ENCODE peak calls at places on chromosomes 11 and 22, in ten cellular contexts. V, D, K, Y, T, L, F, X, C and E are unnamed samples.

GRCh38 chr11:8289426-8290047 is 25.9 kb upstream of the LMO1 start:
- DNase-seq in F (no peak), X (no peak), V (no peak), D (peak), T (no peak), K (no peak), L (no peak), Y (peak), C (peak), E (no peak)

GRCh38 chr11:70623906-70624597 is 225.7 kb downstream of the CTTN start:
- DNase-seq in Y (no peak), D (no peak), T (no peak), K (no peak), F (no peak), C (no peak), X (no peak), L (no peak), V (no peak), E (no peak)

GRCh38 chr11:103544874-103545273 is 435.6 kb downstream of the DYNC2H1 start:
- DNase-seq in L (no peak), C (no peak), D (no peak), Y (no peak), X (no peak), V (no peak), F (no peak), K (no peak), T (no peak), E (no peak)

GRCh38 chr22:39174498-39175120 is 22.1 kb upstream of the CBX7 start:
- DNase-seq in F (peak), C (peak), D (peak), K (no peak), V (peak), Y (peak), T (peak), L (peak), X (peak), E (peak)

GRCh38 chr11:113134605-113135004 is 173.4 kb downstream of the NCAM1 start:
- DNase-seq in Y (no peak), C (no peak), L (no peak), F (no peak), T (no peak), D (no peak), V (no peak), X (no peak), K (no peak), E (no peak)

GRCh38 chr11:68843703-68844312 is 2.1 kb upstream of the CPT1A start:
- DNase-seq in V (peak), L (peak), F (peak), K (no peak), T (peak), C (peak), D (no peak), X (no peak), Y (peak), E (no peak)

GRCh38 chr22:45064313-45065268 is 54.8 kb upstream of the PHF21B start:
- DNase-seq in V (no peak), D (no peak), K (peak), X (peak), F (peak), Y (no peak), T (no peak), L (no peak), C (no peak), E (peak)

GRCh38 chr22:20741634-20742581 is 32.0 kb upstream of the SERPIND1 start:
- DNase-seq in L (peak), Y (peak), F (peak), D (no peak), X (no peak), V (no peak), T (no peak), C (no peak), K (no peak), E (no peak)

GRCh38 chr22:18065256-18065655 is 12.5 kb upstream of the PEX26 start:
- DNase-seq in D (no peak), T (no peak), Y (peak), X (no peak), V (no peak), K (no peak), F (no peak), C (no peak), L (no peak), E (no peak)

GRCh38 chr11:45272701-45273100 is 13.4 kb downstream of the SYT13 start:
- DNase-seq in L (no peak), K (no peak), C (no peak), F (no peak), T (no peak), Y (no peak), D (no peak), V (no peak), X (no peak), E (no peak)

GRCh38 chr11:118194835-118195627 is 18.6 kb upstream of the SCN2B start:
- DNase-seq in T (no peak), C (peak), D (peak), L (no peak), F (no peak), X (peak), Y (peak), V (peak), K (peak), E (peak)

GRCh38 chr11:69664103-69664775 is 10.9 kb downstream of the LTO1 start:
- DNase-seq in Y (peak), T (no peak), K (no peak), C (peak), L (no peak), F (no peak), X (no peak), V (no peak), D (no peak), E (no peak)

GRCh38 chr22:34765115-34765514 is 300.8 kb upstream of the ISX start:
- DNase-seq in X (no peak), T (no peak), D (no peak), K (no peak), V (no peak), C (no peak), F (no peak), L (no peak), Y (no peak), E (no peak)

GRCh38 chr11:6612816-6613136 is 760 bp upstream of the TAF10 start:
- DNase-seq in F (no peak), L (no peak), D (no peak), V (no peak), Y (peak), T (no peak), K (no peak), C (peak), X (no peak), E (no peak)

GRCh38 chr22:22195265-22196017 is 49.1 kb upstream of the VPREB1 start:
- DNase-seq in L (peak), V (no peak), Y (peak), C (peak), F (peak), T (peak), X (no peak), K (no peak), D (no peak), E (no peak)

GRCh38 chr11:122434786-122435185 is 220.7 kb upstream of the UBASH3B start:
- DNase-seq in K (no peak), Y (no peak), X (no peak), D (no peak), T (no peak), L (no peak), C (no peak), F (no peak), V (no peak), E (no peak)

GRCh38 chr11:100930185-100930778 is 199.3 kb downstream of the PGR start:
- DNase-seq in X (no peak), D (no peak), K (peak), C (no peak), T (no peak), F (no peak), V (no peak), Y (no peak), L (no peak), E (peak)

GRCh38 chr11:83827520-83827919 is 541.4 kb upstream of the CCDC90B start:
- DNase-seq in Y (no peak), V (no peak), D (no peak), X (no peak), F (no peak), C (no peak), L (no peak), T (no peak), K (no peak), E (peak)

GRCh38 chr22:24157783-24158170 is 23.5 kb upstream of the SUSD2 start:
- DNase-seq in V (no peak), X (no peak), T (no peak), K (no peak), F (no peak), L (no peak), C (no peak), Y (no peak), D (no peak), E (no peak)

GRCh38 chr11:74755395-74755995 is 6.8 kb downstream of the RNF169 start:
- DNase-seq in Y (peak), V (no peak), F (no peak), X (no peak), D (no peak), T (no peak), C (no peak), L (no peak), K (no peak), E (no peak)

GRCh38 chr11:116512841-116513240 is 259.9 kb downstream of the BUD13 start:
- DNase-seq in T (no peak), Y (peak), D (no peak), X (no peak), F (no peak), C (no peak), L (no peak), K (no peak), V (no peak), E (no peak)

GRCh38 chr22:43823353-43823908 is 11.3 kb upstream of the EFCAB6 start:
- DNase-seq in T (no peak), Y (peak), C (peak), K (no peak), F (no peak), V (no peak), L (no peak), X (no peak), D (no peak), E (no peak)

GRCh38 chr11:42161886-42162285 is 702.4 kb upstream of the LRRC4C start:
- DNase-seq in L (no peak), F (no peak), C (no peak), X (no peak), T (no peak), K (no peak), Y (no peak), V (no peak), D (no peak), E (peak)

GRCh38 chr11:15072551-15073143 is 746 bp upstream of the CALCB start:
- DNase-seq in C (no peak), V (no peak), T (no peak), D (no peak), F (no peak), Y (no peak), L (no peak), K (no peak), X (no peak), E (no peak)

GRCh38 chr11:15071556-15072255 is 1.7 kb upstream of the CALCB start:
- DNase-seq in T (no peak), K (no peak), V (no peak), Y (no peak), X (no peak), F (no peak), D (no peak), C (no peak), L (no peak), E (no peak)

GRCh38 chr11:15073361-15074205 is at the start of gene CALCB:
- DNase-seq in K (no peak), T (no peak), X (no peak), L (peak), F (no peak), C (no peak), Y (peak), V (no peak), D (no peak), E (no peak)

GRCh38 chr11:15074206-15075161 is 1.1 kb downstream of the CALCB start:
- DNase-seq in C (peak), Y (peak), X (peak), D (peak), K (peak), F (peak), L (peak), V (peak), T (peak), E (no peak)

DNA sequence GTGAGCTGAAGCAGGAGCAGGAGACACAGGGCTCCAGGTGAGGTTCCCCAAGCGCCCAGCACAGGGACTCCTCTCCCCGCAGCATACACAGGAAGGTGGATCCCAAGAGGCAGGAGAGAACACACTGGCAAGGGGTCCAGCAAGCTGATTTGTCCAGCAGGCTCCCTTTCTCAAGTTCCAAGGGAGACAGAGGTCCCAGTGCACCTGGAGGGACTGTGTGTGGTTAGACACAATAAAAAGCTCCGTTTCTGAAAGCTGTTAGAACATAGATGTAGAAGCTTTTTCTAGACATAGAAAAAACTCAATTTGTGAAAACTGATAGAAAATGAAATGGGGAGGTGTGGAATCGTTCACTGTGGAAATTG is 1.8 kb downstream of the CALCB start:
- DNase-seq in L (no peak), T (no peak), F (no peak), D (no peak), C (no peak), K (no peak), V (no peak), Y (no peak), X (no peak), E (no peak)
- H3K4me3 ChIP-seq in L (no peak), T (peak), F (no peak), D (no peak), C (no peak), K (no peak), V (no peak), Y (no peak), X (no peak), E (no peak)

DNA sequence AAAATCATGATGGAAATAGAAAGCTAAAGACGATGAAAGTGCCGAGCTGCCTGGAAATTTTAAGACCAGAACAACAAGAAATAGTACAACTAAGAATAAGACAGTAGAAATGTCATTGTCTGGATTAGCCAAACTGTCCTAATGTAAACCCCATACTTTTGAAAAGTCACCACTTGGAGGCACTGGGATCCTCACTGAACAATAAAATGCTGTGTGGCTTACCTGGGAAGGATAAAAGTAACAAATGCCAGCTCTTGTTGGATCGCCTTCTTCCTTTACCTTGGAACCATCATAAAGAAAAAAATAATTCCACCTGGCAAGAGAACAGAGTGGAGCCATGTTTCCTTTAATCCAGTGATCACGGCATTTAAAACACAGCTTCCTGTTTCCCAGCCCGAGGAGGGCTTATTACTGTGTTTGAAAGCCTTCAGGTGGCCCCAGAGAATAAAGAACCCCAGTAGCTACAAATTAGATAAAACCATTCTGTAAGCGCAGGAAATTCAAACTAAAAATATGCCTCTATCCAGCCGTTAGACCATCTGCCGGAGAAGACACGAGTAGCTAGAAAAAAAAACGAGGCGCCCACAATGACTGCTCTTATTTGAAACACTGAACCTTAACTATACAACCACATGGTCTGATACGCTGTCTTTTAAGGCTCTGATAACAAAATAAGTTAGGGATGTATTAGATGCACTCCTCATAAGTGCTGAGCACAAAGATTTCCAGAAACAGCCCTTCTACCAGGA is 4.4 kb downstream of the HPS4 start:
- DNase-seq in F (peak), L (peak), C (no peak), V (no peak), K (no peak), X (no peak), Y (no peak), D (no peak), T (no peak), E (no peak)
- H3K4me3 ChIP-seq in F (peak), L (no peak), C (no peak), V (peak), K (no peak), X (no peak), Y (peak), D (no peak), T (peak), E (no peak)

DNA sequence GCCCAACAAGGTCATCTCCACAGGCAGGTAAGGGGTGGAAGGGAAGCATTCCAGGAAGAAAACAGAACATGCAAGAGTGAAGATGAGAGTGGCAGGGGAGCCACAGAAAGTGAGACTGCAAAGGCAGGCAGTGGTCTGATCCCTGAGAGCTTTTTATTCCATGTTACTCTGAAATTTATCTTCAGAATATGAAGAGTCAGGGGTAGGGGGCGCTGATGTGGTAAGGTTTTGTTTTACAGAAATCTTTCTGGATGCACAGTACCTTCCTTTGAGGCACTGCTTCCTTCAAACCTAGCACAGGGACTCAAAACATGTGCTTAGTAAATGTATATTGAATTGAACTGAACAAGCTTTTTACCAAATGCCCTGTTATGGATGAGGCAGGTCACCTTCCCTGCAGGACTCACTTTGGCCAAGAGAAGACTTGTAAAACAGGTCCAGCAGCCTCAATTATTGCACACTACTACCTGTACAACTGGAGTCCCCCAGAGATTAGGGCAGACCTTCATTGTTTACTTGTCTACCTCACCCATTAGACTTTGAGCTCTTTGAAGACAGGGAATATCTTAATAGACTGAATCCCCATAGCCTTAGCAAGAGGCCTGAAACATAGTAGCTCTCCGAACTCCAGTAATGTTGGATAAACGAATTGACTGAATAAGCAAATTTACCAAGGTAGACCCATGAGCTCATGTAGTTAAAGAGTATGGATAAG is 2.2 kb downstream of the PAK1 start:
- DNase-seq in F (peak), X (no peak), Y (peak), C (no peak), K (no peak), D (no peak), V (no peak), T (no peak), L (peak), E (no peak)
- H3K4me3 ChIP-seq in F (no peak), X (no peak), Y (peak), C (no peak), K (no peak), D (no peak), V (no peak), T (no peak), L (no peak), E (no peak)

GRCh38 chr22:50189849-50190181 is 4.1 kb downstream of the TRABD start:
- DNase-seq in T (no peak), D (no peak), X (no peak), K (no peak), V (no peak), Y (no peak), L (no peak), F (peak), C (no peak), E (no peak)

GRCh38 chr22:50192825-50193204 is 7.1 kb downstream of the TRABD start:
- DNase-seq in X (no peak), F (no peak), K (no peak), V (no peak), L (peak), Y (no peak), T (peak), C (no peak), D (no peak), E (no peak)

GRCh38 chr22:50192056-50192824 is 6.5 kb downstream of the TRABD start:
- DNase-seq in C (no peak), L (no peak), V (no peak), Y (no peak), X (no peak), T (no peak), D (no peak), K (no peak), F (no peak), E (no peak)

GRCh38 chr22:50190182-50190951 is 4.7 kb downstream of the TRABD start:
- DNase-seq in V (peak), K (no peak), X (no peak), Y (peak), D (peak), L (peak), T (peak), C (peak), F (peak), E (no peak)

GRCh38 chr22:50191041-50191740 is 5.5 kb downstream of the TRABD start:
- DNase-seq in V (no peak), C (no peak), X (no peak), L (peak), D (no peak), Y (no peak), T (peak), K (no peak), F (peak), E (no peak)
- H3K4me3 ChIP-seq in V (peak), C (peak), X (peak), L (peak), D (peak), Y (no peak), T (peak), K (no peak), F (peak), E (no peak)

GRCh38 chr11:132883241-132883640 is 649.1 kb downstream of the OPCML start:
- DNase-seq in F (no peak), Y (no peak), C (no peak), L (no peak), K (no peak), X (no peak), D (no peak), T (no peak), V (no peak), E (no peak)

GRCh38 chr11:132886335-132886734 is 646.0 kb downstream of the OPCML start:
- DNase-seq in C (no peak), X (peak), K (no peak), T (no peak), L (no peak), V (no peak), Y (peak), D (no peak), F (no peak), E (no peak)

GRCh38 chr11:132888226-132888625 is 644.1 kb downstream of the OPCML start:
- DNase-seq in D (no peak), F (no peak), Y (no peak), L (no peak), C (no peak), T (no peak), X (no peak), K (no peak), V (no peak), E (no peak)
- H3K4me3 ChIP-seq in D (no peak), F (no peak), Y (no peak), L (no peak), C (no peak), T (no peak), X (no peak), K (no peak), V (no peak), E (no peak)

GRCh38 chr11:78081583-78081982 is 1.9 kb upstream of the NDUFC2 start:
- DNase-seq in X (no peak), C (no peak), D (no peak), T (no peak), F (no peak), K (no peak), Y (no peak), L (no peak), V (no peak), E (no peak)
- H3K4me3 ChIP-seq in X (no peak), C (no peak), D (no peak), T (no peak), F (no peak), K (no peak), Y (no peak), L (no peak), V (no peak), E (no peak)

DNA sequence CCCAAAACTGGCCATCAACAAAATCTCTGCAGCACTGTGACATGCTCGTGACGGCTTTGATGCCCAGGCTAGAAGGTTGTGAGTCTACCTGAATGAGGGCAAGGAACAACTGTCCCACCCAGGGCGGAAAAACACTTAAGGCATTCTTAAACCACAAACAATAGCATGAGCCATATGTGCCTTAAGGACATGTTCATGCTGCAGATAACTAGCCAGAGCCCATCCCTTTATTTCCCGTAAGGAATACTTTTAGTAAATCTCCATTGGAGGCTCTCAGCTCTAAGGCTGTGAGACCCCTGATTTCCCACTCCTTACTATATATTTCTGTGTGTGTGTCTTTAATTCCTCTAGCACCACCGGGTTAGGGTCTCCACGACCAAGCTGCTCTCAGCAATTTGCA is 3.4 kb downstream of the CHORDC1 start:
- DNase-seq in K (no peak), D (no peak), Y (no peak), C (no peak), V (no peak), F (no peak), L (no peak), T (no peak), X (no peak), E (no peak)
- H3K4me3 ChIP-seq in K (no peak), D (no peak), Y (peak), C (no peak), V (no peak), F (peak), L (no peak), T (no peak), X (no peak), E (no peak)